ENCODE peak calls at places on chromosome 18, in four cellular contexts. H, Y, E and U are unnamed samples.

GRCh38 chr18:24271381-24272331 is 126.0 kb downstream of the OSBPL1A start:
- DNase-seq in H (no peak), Y (peak), E (peak), U (peak)

GRCh38 chr18:49032189-49032584 is 81.4 kb upstream of the SMAD7 start:
- DNase-seq in H (no peak), Y (no peak), E (no peak), U (no peak)

GRCh38 chr18:7921938-7922587 is 354.9 kb downstream of the PTPRM start:
- DNase-seq in H (no peak), Y (peak), E (peak), U (peak)

GRCh38 chr18:67783215-67783946 is 266.9 kb upstream of the DSEL start:
- DNase-seq in H (no peak), Y (peak), E (peak), U (peak)

GRCh38 chr18:74373428-74373827 is 57.8 kb downstream of the C18orf63 start:
- DNase-seq in H (no peak), Y (no peak), E (no peak), U (no peak)

GRCh38 chr18:73940721-73941120 is 206.9 kb downstream of the FBXO15 start:
- DNase-seq in H (no peak), Y (no peak), E (no peak), U (no peak)

GRCh38 chr18:25568926-25569325 is 217.0 kb upstream of the ZNF521 start:
- DNase-seq in H (no peak), Y (no peak), E (no peak), U (no peak)

GRCh38 chr18:32249147-32249546 is 59.3 kb downstream of the MEP1B start:
- DNase-seq in H (no peak), Y (no peak), E (no peak), U (no peak)

GRCh38 chr18:74196220-74197119 is 48.1 kb downstream of the TIMM21 start:
- DNase-seq in H (no peak), Y (peak), E (peak), U (peak)

GRCh38 chr18:9751371-9752031 is 43.4 kb downstream of the RAB31 start:
- DNase-seq in H (no peak), Y (no peak), E (no peak), U (no peak)

GRCh38 chr18:75240433-75240832 is 29.8 kb downstream of the TSHZ1 start:
- DNase-seq in H (no peak), Y (no peak), E (no peak), U (no peak)

GRCh38 chr18:37309861-37310260 is 255.7 kb downstream of the CELF4 start:
- DNase-seq in H (no peak), Y (no peak), E (peak), U (no peak)

GRCh38 chr18:48888681-48889080 is 62.1 kb downstream of the SMAD7 start:
- DNase-seq in H (no peak), Y (no peak), E (no peak), U (no peak)

GRCh38 chr18:6249110-6249680 is 165.5 kb downstream of the L3MBTL4 start:
- DNase-seq in H (no peak), Y (no peak), E (no peak), U (no peak)

GRCh38 chr18:65214456-65214855 is 536.4 kb upstream of the CDH7 start:
- DNase-seq in H (no peak), Y (no peak), E (no peak), U (no peak)

GRCh38 chr18:58893388-58894099 is 28.9 kb downstream of the ZNF532 start:
- DNase-seq in H (no peak), Y (peak), E (no peak), U (no peak)

GRCh38 chr18:51350081-51350480 is 152.6 kb upstream of the MEX3C start:
- DNase-seq in H (no peak), Y (no peak), E (no peak), U (no peak)

GRCh38 chr18:46155652-46156051 is 51.5 kb downstream of the HAUS1 start:
- DNase-seq in H (peak), Y (peak), E (peak), U (peak)

GRCh38 chr18:28588884-28589549 is 412.1 kb upstream of the CDH2 start:
- DNase-seq in H (no peak), Y (peak), E (no peak), U (peak)

GRCh38 chr18:12765127-12765526 is 62.3 kb downstream of the PSMG2 start:
- DNase-seq in H (no peak), Y (no peak), E (no peak), U (no peak)

GRCh38 chr18:76425299-76426101 is 69.5 kb downstream of the ZNF516 start:
- DNase-seq in H (no peak), Y (peak), E (no peak), U (no peak)

GRCh38 chr18:56185126-56185525 is 453.3 kb downstream of the TXNL1 start:
- DNase-seq in H (no peak), Y (no peak), E (no peak), U (no peak)

GRCh38 chr18:41989508-41989907 is 34.5 kb downstream of the PIK3C3 start:
- DNase-seq in H (no peak), Y (no peak), E (no peak), U (no peak)

GRCh38 chr18:69840445-69840844 is 107.2 kb downstream of the CD226 start:
- DNase-seq in H (no peak), Y (peak), E (no peak), U (peak)

GRCh38 chr18:62944454-62944853 is 229.1 kb downstream of the PHLPP1 start:
- DNase-seq in H (no peak), Y (no peak), E (peak), U (no peak)

GRCh38 chr18:12862874-12863482 is 21.1 kb downstream of the PTPN2 start:
- DNase-seq in H (no peak), Y (no peak), E (no peak), U (no peak)

GRCh38 chr18:3328522-3328921 is 66.6 kb downstream of the MYL12B start:
- DNase-seq in H (no peak), Y (no peak), E (no peak), U (no peak)

GRCh38 chr18:14974576-14974975 is 226.6 kb downstream of the ANKRD30B start:
- DNase-seq in H (no peak), Y (peak), E (no peak), U (no peak)

GRCh38 chr18:56252456-56252855 is 385.9 kb downstream of the TXNL1 start:
- DNase-seq in H (no peak), Y (no peak), E (no peak), U (no peak)

GRCh38 chr18:31043709-31044108 is 1.2 kb upstream of the DSC3 start:
- DNase-seq in H (no peak), Y (no peak), E (no peak), U (no peak)

GRCh38 chr18:10085405-10085804 is 171.6 kb downstream of the VAPA start:
- DNase-seq in H (no peak), Y (no peak), E (no peak), U (peak)

GRCh38 chr18:48583568-48583967 is 44.7 kb downstream of the CTIF start:
- DNase-seq in H (no peak), Y (peak), E (no peak), U (no peak)

GRCh38 chr18:66826211-66826610 is 222.3 kb upstream of the CDH19 start:
- DNase-seq in H (no peak), Y (no peak), E (no peak), U (no peak)

GRCh38 chr18:48921305-48922202 is 29.2 kb downstream of the SMAD7 start:
- DNase-seq in H (no peak), Y (peak), E (no peak), U (no peak)

GRCh38 chr18:44936485-44936884 is 255.8 kb downstream of the SETBP1 start:
- DNase-seq in H (no peak), Y (no peak), E (no peak), U (no peak)